ENCODE peak calls at places on chromosomes 5 and 9, in nine cellular contexts. One of them, this sample, is unnamed.
A peak's percentile ranks its signal among the peaks of the same experiment; 100 is the strongest.

GRCh38 chr5:148090780-148091221 is 27.0 kb downstream of the SPINK5 start:
- DNase-seq in stimulated activated CD8-positive, alpha-beta memory T cell treated with anti-CD3 and anti-CD28 coated beads, Interleukin-2, amount 100 ng/mL, for 48 hours: no peak
- DNase-seq in NCI-H345: no peak
- DNase-seq in astrocyte of the cerebellum: no peak
- DNase-seq in amniotic stem cell: no peak
- DNase-seq in transverse colon: no peak
- DNase-seq in substantia nigra: no peak
- DNase-seq in heart left ventricle: no peak
- DNase-seq in kidney: no peak
- DNase-seq in this sample: no peak

GRCh38 chr9:69579749-69580581 is 92.2 kb downstream of the APBA1 start:
- DNase-seq in heart left ventricle: no peak
- DNase-seq in stimulated activated CD8-positive, alpha-beta memory T cell treated with anti-CD3 and anti-CD28 coated beads, Interleukin-2, amount 100 ng/mL, for 48 hours: no peak
- DNase-seq in NCI-H345: no peak
- DNase-seq in astrocyte of the cerebellum: no peak
- DNase-seq in substantia nigra: no peak
- DNase-seq in amniotic stem cell: no peak
- DNase-seq in transverse colon: no peak
- DNase-seq in kidney: no peak
- DNase-seq in this sample: no peak

GRCh38 chr5:154243736-154244135 is 53.2 kb downstream of the GALNT10 start:
- DNase-seq in transverse colon: no peak
- DNase-seq in stimulated activated CD8-positive, alpha-beta memory T cell treated with anti-CD3 and anti-CD28 coated beads, Interleukin-2, amount 100 ng/mL, for 48 hours: no peak
- DNase-seq in astrocyte of the cerebellum: peak; percentile 12
- DNase-seq in amniotic stem cell: no peak
- DNase-seq in NCI-H345: no peak
- DNase-seq in kidney: no peak
- DNase-seq in substantia nigra: no peak
- DNase-seq in heart left ventricle: no peak
- DNase-seq in this sample: no peak

GRCh38 chr9:109910616-109911568 is 130.9 kb downstream of the PALM2AKAP2 start:
- DNase-seq in stimulated activated CD8-positive, alpha-beta memory T cell treated with anti-CD3 and anti-CD28 coated beads, Interleukin-2, amount 100 ng/mL, for 48 hours: no peak
- DNase-seq in kidney: no peak
- DNase-seq in transverse colon: peak; percentile 60
- DNase-seq in substantia nigra: no peak
- DNase-seq in astrocyte of the cerebellum: no peak
- DNase-seq in heart left ventricle: peak; percentile 35
- DNase-seq in amniotic stem cell: peak; percentile 62
- DNase-seq in NCI-H345: no peak
- DNase-seq in this sample: no peak

GRCh38 chr5:124997186-124997893 is 250.9 kb upstream of the ZNF608 start:
- DNase-seq in heart left ventricle: no peak
- DNase-seq in astrocyte of the cerebellum: no peak
- DNase-seq in amniotic stem cell: no peak
- DNase-seq in stimulated activated CD8-positive, alpha-beta memory T cell treated with anti-CD3 and anti-CD28 coated beads, Interleukin-2, amount 100 ng/mL, for 48 hours: no peak
- DNase-seq in NCI-H345: no peak
- DNase-seq in substantia nigra: no peak
- DNase-seq in transverse colon: no peak
- DNase-seq in kidney: no peak
- DNase-seq in this sample: no peak

GRCh38 chr9:99712214-99712613 is 109.5 kb upstream of the NR4A3 start:
- DNase-seq in heart left ventricle: no peak
- DNase-seq in stimulated activated CD8-positive, alpha-beta memory T cell treated with anti-CD3 and anti-CD28 coated beads, Interleukin-2, amount 100 ng/mL, for 48 hours: no peak
- DNase-seq in transverse colon: no peak
- DNase-seq in substantia nigra: no peak
- DNase-seq in amniotic stem cell: no peak
- DNase-seq in astrocyte of the cerebellum: no peak
- DNase-seq in NCI-H345: no peak
- DNase-seq in kidney: no peak
- DNase-seq in this sample: no peak

GRCh38 chr9:93361995-93362394 is 89.5 kb upstream of the FAM120A start:
- DNase-seq in astrocyte of the cerebellum: no peak
- DNase-seq in stimulated activated CD8-positive, alpha-beta memory T cell treated with anti-CD3 and anti-CD28 coated beads, Interleukin-2, amount 100 ng/mL, for 48 hours: no peak
- DNase-seq in amniotic stem cell: no peak
- DNase-seq in transverse colon: no peak
- DNase-seq in substantia nigra: no peak
- DNase-seq in kidney: no peak
- DNase-seq in NCI-H345: no peak
- DNase-seq in heart left ventricle: no peak
- DNase-seq in this sample: no peak

GRCh38 chr5:180235846-180236245 is 26.8 kb upstream of the RASGEF1C start:
- DNase-seq in kidney: no peak
- DNase-seq in NCI-H345: no peak
- DNase-seq in heart left ventricle: no peak
- DNase-seq in amniotic stem cell: no peak
- DNase-seq in substantia nigra: no peak
- DNase-seq in transverse colon: no peak
- DNase-seq in stimulated activated CD8-positive, alpha-beta memory T cell treated with anti-CD3 and anti-CD28 coated beads, Interleukin-2, amount 100 ng/mL, for 48 hours: no peak
- DNase-seq in astrocyte of the cerebellum: no peak
- DNase-seq in this sample: no peak

GRCh38 chr5:531749-532315 is 7.6 kb upstream of the SLC9A3 start:
- DNase-seq in kidney: peak; percentile 33
- DNase-seq in stimulated activated CD8-positive, alpha-beta memory T cell treated with anti-CD3 and anti-CD28 coated beads, Interleukin-2, amount 100 ng/mL, for 48 hours: no peak
- DNase-seq in astrocyte of the cerebellum: no peak
- DNase-seq in NCI-H345: no peak
- DNase-seq in substantia nigra: no peak
- DNase-seq in amniotic stem cell: no peak
- DNase-seq in heart left ventricle: peak; percentile 9
- DNase-seq in transverse colon: no peak
- DNase-seq in this sample: no peak

GRCh38 chr9:13395086-13395485 is 115.6 kb upstream of the MPDZ start:
- DNase-seq in heart left ventricle: no peak
- DNase-seq in amniotic stem cell: no peak
- DNase-seq in substantia nigra: no peak
- DNase-seq in kidney: no peak
- DNase-seq in astrocyte of the cerebellum: no peak
- DNase-seq in NCI-H345: no peak
- DNase-seq in stimulated activated CD8-positive, alpha-beta memory T cell treated with anti-CD3 and anti-CD28 coated beads, Interleukin-2, amount 100 ng/mL, for 48 hours: no peak
- DNase-seq in transverse colon: no peak
- DNase-seq in this sample: no peak

GRCh38 chr5:96720408-96720807 is 58.2 kb downstream of the CAST start:
- DNase-seq in NCI-H345: no peak
- DNase-seq in substantia nigra: no peak
- DNase-seq in astrocyte of the cerebellum: no peak
- DNase-seq in kidney: no peak
- DNase-seq in transverse colon: no peak
- DNase-seq in heart left ventricle: no peak
- DNase-seq in amniotic stem cell: no peak
- DNase-seq in stimulated activated CD8-positive, alpha-beta memory T cell treated with anti-CD3 and anti-CD28 coated beads, Interleukin-2, amount 100 ng/mL, for 48 hours: no peak
- DNase-seq in this sample: no peak

GRCh38 chr9:113316032-113316431 is 12.9 kb upstream of the RNF183 start:
- DNase-seq in kidney: no peak
- DNase-seq in transverse colon: no peak
- DNase-seq in heart left ventricle: no peak
- DNase-seq in substantia nigra: no peak
- DNase-seq in stimulated activated CD8-positive, alpha-beta memory T cell treated with anti-CD3 and anti-CD28 coated beads, Interleukin-2, amount 100 ng/mL, for 48 hours: no peak
- DNase-seq in astrocyte of the cerebellum: no peak
- DNase-seq in amniotic stem cell: no peak
- DNase-seq in NCI-H345: no peak
- DNase-seq in this sample: no peak

GRCh38 chr9:114110180-114110579 is 11.1 kb upstream of the KIF12 start:
- DNase-seq in heart left ventricle: no peak
- DNase-seq in amniotic stem cell: no peak
- DNase-seq in transverse colon: no peak
- DNase-seq in substantia nigra: no peak
- DNase-seq in stimulated activated CD8-positive, alpha-beta memory T cell treated with anti-CD3 and anti-CD28 coated beads, Interleukin-2, amount 100 ng/mL, for 48 hours: no peak
- DNase-seq in astrocyte of the cerebellum: no peak
- DNase-seq in NCI-H345: no peak
- DNase-seq in kidney: peak; percentile 1
- DNase-seq in this sample: no peak

GRCh38 chr5:35810561-35810960 is 46.1 kb upstream of the IL7R start:
- DNase-seq in astrocyte of the cerebellum: no peak
- DNase-seq in NCI-H345: no peak
- DNase-seq in transverse colon: no peak
- DNase-seq in heart left ventricle: no peak
- DNase-seq in kidney: no peak
- DNase-seq in amniotic stem cell: no peak
- DNase-seq in stimulated activated CD8-positive, alpha-beta memory T cell treated with anti-CD3 and anti-CD28 coated beads, Interleukin-2, amount 100 ng/mL, for 48 hours: no peak
- DNase-seq in substantia nigra: no peak
- DNase-seq in this sample: no peak

GRCh38 chr9:101443358-101443757 is 7.8 kb upstream of the ALDOB start:
- DNase-seq in heart left ventricle: peak; percentile 86
- DNase-seq in kidney: peak; percentile 46
- DNase-seq in amniotic stem cell: no peak
- DNase-seq in NCI-H345: peak; percentile 85
- DNase-seq in astrocyte of the cerebellum: no peak
- DNase-seq in stimulated activated CD8-positive, alpha-beta memory T cell treated with anti-CD3 and anti-CD28 coated beads, Interleukin-2, amount 100 ng/mL, for 48 hours: no peak
- DNase-seq in transverse colon: peak; percentile 14
- DNase-seq in substantia nigra: no peak
- DNase-seq in this sample: no peak

GRCh38 chr5:138305797-138306196 is 25.8 kb downstream of the CDC25C start:
- DNase-seq in NCI-H345: peak; percentile 88
- DNase-seq in astrocyte of the cerebellum: no peak
- DNase-seq in transverse colon: no peak
- DNase-seq in substantia nigra: no peak
- DNase-seq in amniotic stem cell: no peak
- DNase-seq in heart left ventricle: peak; percentile 91
- DNase-seq in kidney: no peak
- DNase-seq in stimulated activated CD8-positive, alpha-beta memory T cell treated with anti-CD3 and anti-CD28 coated beads, Interleukin-2, amount 100 ng/mL, for 48 hours: no peak
- DNase-seq in this sample: no peak

GRCh38 chr5:154967419-154968024 is 26.6 kb downstream of the MRPL22 start:
- DNase-seq in substantia nigra: no peak
- DNase-seq in astrocyte of the cerebellum: no peak
- DNase-seq in kidney: no peak
- DNase-seq in NCI-H345: no peak
- DNase-seq in transverse colon: no peak
- DNase-seq in stimulated activated CD8-positive, alpha-beta memory T cell treated with anti-CD3 and anti-CD28 coated beads, Interleukin-2, amount 100 ng/mL, for 48 hours: no peak
- DNase-seq in heart left ventricle: no peak
- DNase-seq in amniotic stem cell: no peak
- DNase-seq in this sample: no peak

GRCh38 chr5:108249095-108249784 is 132.7 kb downstream of the FBXL17 start:
- DNase-seq in kidney: no peak
- DNase-seq in heart left ventricle: no peak
- DNase-seq in transverse colon: no peak
- DNase-seq in amniotic stem cell: no peak
- DNase-seq in stimulated activated CD8-positive, alpha-beta memory T cell treated with anti-CD3 and anti-CD28 coated beads, Interleukin-2, amount 100 ng/mL, for 48 hours: no peak
- DNase-seq in NCI-H345: no peak
- DNase-seq in substantia nigra: no peak
- DNase-seq in astrocyte of the cerebellum: no peak
- DNase-seq in this sample: no peak

This sample was measured in NCI-H748 treated with DMSO at 0.1 percent for 48 hours.